ENCODE peak calls at places on chromosome 17, in four cellular contexts. A is H9, S is H1, W is IMR-90. F is an unnamed sample.

GRCh38 chr17:27458524-27458908 is 2.3 kb downstream of the KSR1 start:
- DNase-seq in A (peak), S (peak), W (no peak), F (peak)

GRCh38 chr17:39738568-39738901 is 797 bp downstream of the GRB7 start:
- DNase-seq in A (peak), S (no peak), W (no peak), F (peak)

GRCh38 chr17:34163681-34164080 is 91.4 kb upstream of the CCL2 start:
- DNase-seq in A (peak), S (no peak), W (peak), F (peak)

GRCh38 chr17:45410144-45411091 is 22.3 kb downstream of the ARHGAP27 start:
- DNase-seq in A (no peak), S (no peak), W (no peak), F (no peak)

GRCh38 chr17:61583242-61583641 is 7.8 kb downstream of the NACA2 start:
- DNase-seq in A (no peak), S (no peak), W (peak), F (peak)

GRCh38 chr17:45841883-45842525 is 2.7 kb upstream of the SPPL2C start:
- DNase-seq in A (no peak), S (no peak), W (no peak), F (no peak)

GRCh38 chr17:2711608-2712299 is at the start of gene CLUH:
- DNase-seq in A (peak), S (no peak), W (peak), F (peak)

GRCh38 chr17:78890111-78890897 is 12.7 kb downstream of the CEP295NL start:
- DNase-seq in A (no peak), S (no peak), W (no peak), F (no peak)

GRCh38 chr17:77609553-77610517 is 348.7 kb upstream of the TNRC6C start:
- DNase-seq in A (peak), S (no peak), W (no peak), F (no peak)

GRCh38 chr17:8894189-8894611 is 26.7 kb upstream of the PIK3R6 start:
- DNase-seq in A (peak), S (no peak), W (no peak), F (peak)

GRCh38 chr17:3947318-3947810 is 16.9 kb downstream of the ATP2A3 start:
- DNase-seq in A (no peak), S (no peak), W (no peak), F (no peak)

GRCh38 chr17:28700830-28701492 is 10.7 kb downstream of the PROCA1 start:
- DNase-seq in A (no peak), S (no peak), W (no peak), F (no peak)

GRCh38 chr17:57970706-57971105 is 15.5 kb upstream of the CUEDC1 start:
- DNase-seq in A (no peak), S (no peak), W (peak), F (no peak)

GRCh38 chr17:49576121-49576905 is 642 bp downstream of the NXPH3 start:
- DNase-seq in A (peak), S (no peak), W (peak), F (peak)

GRCh38 chr17:81265576-81265975 is 26.5 kb downstream of the NDUFAF8 start:
- DNase-seq in A (no peak), S (no peak), W (no peak), F (no peak)

GRCh38 chr17:57657211-57657610 is 87.9 kb downstream of the CCDC182 start:
- DNase-seq in A (no peak), S (no peak), W (no peak), F (no peak)

GRCh38 chr17:65633146-65633881 is 71.9 kb upstream of the AXIN2 start:
- DNase-seq in A (no peak), S (no peak), W (no peak), F (no peak)

GRCh38 chr17:2549392-2550211 is 37.9 kb upstream of the METTL16 start:
- DNase-seq in A (no peak), S (no peak), W (no peak), F (peak)

GRCh38 chr17:72887322-72887721 is 205.2 kb downstream of the SLC39A11 start:
- DNase-seq in A (no peak), S (no peak), W (no peak), F (no peak)

GRCh38 chr17:16994626-16995025 is 22.7 kb upstream of the TNFRSF13B start:
- DNase-seq in A (no peak), S (no peak), W (no peak), F (no peak)

GRCh38 chr17:29870836-29871430 is 59.1 kb downstream of the SSH2 start:
- DNase-seq in A (no peak), S (no peak), W (no peak), F (no peak)

GRCh38 chr17:34652001-34652400 is 72.6 kb downstream of the TMEM132E start:
- DNase-seq in A (no peak), S (no peak), W (no peak), F (peak)

GRCh38 chr17:44311562-44312181 is 3.3 kb downstream of the RUNDC3A start:
- DNase-seq in A (no peak), S (no peak), W (no peak), F (no peak)

GRCh38 chr17:77235370-77236080 is 94.8 kb downstream of the SEC14L1 start:
- DNase-seq in A (no peak), S (no peak), W (peak), F (no peak)

GRCh38 chr17:19716108-19717030 is at the start of gene SLC47A2:
- DNase-seq in A (no peak), S (no peak), W (no peak), F (no peak)

GRCh38 chr17:76267051-76267576 is 2.0 kb downstream of the UBALD2 start:
- DNase-seq in A (no peak), S (no peak), W (no peak), F (no peak)

GRCh38 chr17:9971991-9972390 is 66.9 kb upstream of the RCVRN start:
- DNase-seq in A (no peak), S (no peak), W (peak), F (peak)

GRCh38 chr17:56160395-56160889 is 7.2 kb downstream of the ANKFN1 start:
- DNase-seq in A (no peak), S (no peak), W (no peak), F (no peak)

GRCh38 chr17:45341389-45342158 is 24.8 kb upstream of the MAP3K14 start:
- DNase-seq in A (peak), S (no peak), W (peak), F (peak)

GRCh38 chr17:71349908-71350600 is 770.8 kb upstream of the SOX9 start:
- DNase-seq in A (no peak), S (no peak), W (peak), F (no peak)
- H4K5ac ChIP-seq in A (no peak), S (no peak), W (no peak), F (no peak)

DNA sequence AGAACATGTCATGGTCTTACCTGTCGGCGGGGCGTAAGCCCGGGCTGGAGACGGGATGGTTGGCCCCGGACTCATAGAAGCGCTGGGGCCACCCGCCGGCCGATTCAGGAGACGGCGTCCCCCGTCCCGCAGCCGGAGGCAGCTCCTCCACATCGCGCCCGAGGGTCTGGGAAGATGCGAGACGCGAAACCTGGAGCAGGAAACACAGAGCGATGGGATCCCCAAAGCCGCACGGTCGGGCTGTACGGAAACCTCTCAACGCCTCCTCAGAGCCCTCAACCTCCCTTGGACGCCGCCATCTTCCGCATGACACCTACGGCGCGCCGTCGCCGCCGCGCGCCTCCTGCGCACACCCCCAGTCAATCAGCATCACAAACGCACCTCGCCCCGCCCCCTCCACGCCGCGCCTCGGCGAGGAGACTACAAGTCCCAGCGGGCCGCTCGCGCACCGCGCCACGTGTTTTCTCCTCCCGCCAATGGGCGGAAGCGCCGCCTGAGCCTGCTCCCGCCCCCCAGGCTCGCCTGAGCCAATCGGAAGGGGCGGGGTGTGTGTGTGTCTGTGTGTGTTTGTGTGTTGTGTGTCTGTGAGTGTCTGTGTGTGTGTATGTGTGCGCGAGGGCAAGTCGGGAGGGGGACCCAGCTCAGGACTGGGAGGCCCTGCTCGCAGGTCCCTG is at the start of the genes ATPAF2 and GID4:
- DNase-seq in A (peak), S (peak), W (peak), F (peak)
- H4K5ac ChIP-seq in A (no peak), S (peak), W (peak), F (no peak)

GRCh38 chr17:82804442-82805191 is 35.2 kb downstream of the ZNF750 start:
- DNase-seq in A (no peak), S (no peak), W (peak), F (no peak)

GRCh38 chr17:82805254-82805653 is 34.6 kb downstream of the ZNF750 start:
- DNase-seq in A (no peak), S (no peak), W (no peak), F (no peak)

GRCh38 chr17:82803185-82803584 is 36.6 kb downstream of the ZNF750 start:
- DNase-seq in A (no peak), S (no peak), W (no peak), F (no peak)

GRCh38 chr17:82802141-82802540 is 37.7 kb downstream of the ZNF750 start:
- DNase-seq in A (no peak), S (no peak), W (peak), F (no peak)

GRCh38 chr17:82803606-82804005 is 36.2 kb downstream of the ZNF750 start:
- DNase-seq in A (no peak), S (no peak), W (no peak), F (no peak)
- H4K5ac ChIP-seq in A (no peak), S (no peak), W (no peak), F (no peak)

GRCh38 chr17:5032865-5033264 is 2.4 kb downstream of the SLC52A1 start:
- DNase-seq in A (peak), S (no peak), W (no peak), F (no peak)
- H4K5ac ChIP-seq in A (no peak), S (no peak), W (no peak), F (no peak)

GRCh38 chr17:6394055-6394454 is 40.9 kb downstream of the AIPL1 start:
- DNase-seq in A (peak), S (no peak), W (no peak), F (no peak)
- H4K5ac ChIP-seq in A (no peak), S (no peak), W (no peak), F (no peak)

GRCh38 chr17:42135151-42135550 is 12.5 kb downstream of the HSPB9 start:
- DNase-seq in A (no peak), S (no peak), W (no peak), F (no peak)

GRCh38 chr17:42133461-42134041 is 10.9 kb downstream of the HSPB9 start:
- DNase-seq in A (no peak), S (no peak), W (no peak), F (no peak)

GRCh38 chr17:42139093-42139492 is 15.7 kb downstream of the RAB5C start:
- DNase-seq in A (no peak), S (no peak), W (no peak), F (no peak)

GRCh38 chr17:42135664-42136653 is 13.4 kb downstream of the HSPB9 start:
- DNase-seq in A (peak), S (no peak), W (peak), F (peak)

DNA sequence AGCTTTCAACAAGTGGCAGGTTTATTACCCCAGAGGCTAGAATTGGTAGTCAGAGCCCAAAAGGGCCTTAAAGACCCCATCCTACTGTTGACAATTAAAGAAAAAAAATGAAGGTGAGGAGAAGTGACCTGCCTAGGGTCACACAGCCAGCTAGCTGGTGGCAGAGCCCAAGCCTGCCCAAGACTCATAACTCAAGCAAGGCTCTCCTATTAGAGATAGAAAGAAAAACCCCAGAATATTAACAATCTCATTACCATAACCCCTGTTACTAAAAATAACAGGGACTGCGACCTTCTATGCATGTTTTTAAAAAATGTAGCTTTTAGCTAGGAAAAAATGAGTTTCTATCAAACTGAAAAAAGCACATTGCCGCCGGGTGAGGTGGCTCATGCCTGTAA is 14.0 kb downstream of the HSPB9 start:
- DNase-seq in A (no peak), S (no peak), W (no peak), F (no peak)
- H4K5ac ChIP-seq in A (no peak), S (no peak), W (no peak), F (no peak)

DNA sequence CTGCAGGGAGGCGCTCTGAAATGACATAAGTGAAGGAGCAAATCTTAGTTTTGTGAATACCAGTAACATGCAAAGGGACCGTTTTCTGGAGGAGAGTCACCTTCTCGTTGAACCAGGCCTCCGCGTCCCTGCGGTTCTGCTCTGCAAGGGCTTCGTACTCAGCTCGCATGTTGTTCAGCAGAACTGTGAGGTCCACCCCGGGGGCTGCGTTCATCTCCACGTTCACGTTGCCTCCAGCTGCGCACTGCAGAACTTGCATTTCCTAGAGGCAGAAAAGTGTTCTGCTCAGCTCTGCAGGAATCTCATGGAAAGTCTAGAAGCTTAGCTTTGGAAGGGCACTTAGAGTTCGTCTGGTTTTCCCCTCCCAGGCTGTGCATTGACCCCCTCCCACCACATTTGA is 4.1 kb downstream of the KRT25 start:
- DNase-seq in A (no peak), S (no peak), W (no peak), F (no peak)
- H4K5ac ChIP-seq in A (no peak), S (no peak), W (no peak), F (no peak)

F was measured in mesendoderm.